ENCODE peak calls at places on chromosomes 12 and 14, in nine cellular contexts. Q is IMR-90, G is foreskin fibroblast, E is GM23338, N is mucosa of descending colon, Z is heart left ventricle, B is HEK293T, A is NCI-H774, V is mammary epithelial cell. D is an unnamed sample.

GRCh38 chr12:116861331-116861730 is 19.9 kb downstream of the HRK start:
- DNase-seq in Q (peak), G (peak), E (no peak), N (peak), Z (peak), B (no peak), A (peak), V (no peak), D (peak)

GRCh38 chr12:131808744-131809371 is 19.3 kb upstream of the MMP17 start:
- DNase-seq in Q (no peak), G (no peak), E (peak), N (peak), Z (peak), B (no peak), A (no peak), V (no peak), D (no peak)

GRCh38 chr12:130422676-130423075 is 85.0 kb downstream of the PIWIL1 start:
- DNase-seq in Q (no peak), G (no peak), E (no peak), N (no peak), Z (no peak), B (no peak), A (no peak), V (no peak), D (no peak)

GRCh38 chr14:67240168-67240932 is 885 bp upstream of the PALS1 start:
- DNase-seq in Q (peak), G (peak), E (peak), N (peak), Z (peak), B (peak), A (no peak), V (peak), D (no peak)

GRCh38 chr12:122886851-122887816 is 8.8 kb downstream of the VPS37B start:
- DNase-seq in Q (peak), G (no peak), E (no peak), N (peak), Z (no peak), B (no peak), A (no peak), V (peak), D (no peak)

GRCh38 chr14:84375235-84375634 is 1154.7 kb upstream of the FLRT2 start:
- DNase-seq in Q (peak), G (no peak), E (no peak), N (no peak), Z (no peak), B (no peak), A (no peak), V (no peak), D (peak)

GRCh38 chr14:24369463-24369862 is 1.5 kb downstream of the NFATC4 start:
- DNase-seq in Q (no peak), G (no peak), E (no peak), N (peak), Z (no peak), B (no peak), A (no peak), V (no peak), D (no peak)

GRCh38 chr14:104353221-104353920 is 215.0 kb downstream of the KIF26A start:
- DNase-seq in Q (no peak), G (no peak), E (no peak), N (peak), Z (no peak), B (no peak), A (no peak), V (no peak), D (no peak)

GRCh38 chr14:31893156-31893813 is 183.8 kb upstream of the ARHGAP5 start:
- DNase-seq in Q (peak), G (no peak), E (peak), N (no peak), Z (peak), B (no peak), A (peak), V (peak), D (no peak)

GRCh38 chr12:51941011-51941561 is 10.4 kb upstream of the ACVR1B start:
- DNase-seq in Q (peak), G (peak), E (peak), N (no peak), Z (no peak), B (no peak), A (no peak), V (no peak), D (no peak)

GRCh38 chr12:95446511-95446910 is 27.4 kb upstream of the METAP2 start:
- DNase-seq in Q (peak), G (peak), E (peak), N (peak), Z (peak), B (no peak), A (no peak), V (no peak), D (no peak)

GRCh38 chr12:85923767-85924331 is 49.8 kb downstream of the NTS start:
- DNase-seq in Q (peak), G (peak), E (peak), N (no peak), Z (no peak), B (no peak), A (peak), V (peak), D (peak)

GRCh38 chr12:53381739-53382630 is 2.0 kb downstream of the SP1 start:
- DNase-seq in Q (peak), G (peak), E (peak), N (peak), Z (peak), B (no peak), A (no peak), V (peak), D (no peak)

GRCh38 chr14:35374273-35374681 is 30.3 kb downstream of the NFKBIA start:
- DNase-seq in Q (peak), G (peak), E (no peak), N (no peak), Z (no peak), B (no peak), A (no peak), V (peak), D (peak)

GRCh38 chr14:92470215-92470614 is 43.4 kb upstream of the RIN3 start:
- DNase-seq in Q (peak), G (peak), E (peak), N (no peak), Z (no peak), B (no peak), A (no peak), V (peak), D (no peak)

GRCh38 chr14:92651106-92651792 is 97.2 kb downstream of the LGMN start:
- DNase-seq in Q (no peak), G (no peak), E (no peak), N (peak), Z (peak), B (no peak), A (no peak), V (no peak), D (no peak)

GRCh38 chr12:13177373-13177772 is 19.2 kb upstream of the EMP1 start:
- DNase-seq in Q (no peak), G (no peak), E (no peak), N (no peak), Z (no peak), B (no peak), A (no peak), V (no peak), D (no peak)

GRCh38 chr14:104865069-104865630 is at the start of gene CEP170B:
- DNase-seq in Q (peak), G (peak), E (peak), N (peak), Z (peak), B (peak), A (peak), V (peak), D (no peak)

GRCh38 chr12:128969480-128970055 is 116.3 kb downstream of the GLT1D1 start:
- DNase-seq in Q (no peak), G (no peak), E (peak), N (no peak), Z (no peak), B (peak), A (peak), V (no peak), D (no peak)

GRCh38 chr14:61695695-61696527 is 598 bp downstream of the HIF1A start:
- DNase-seq in Q (peak), G (no peak), E (peak), N (peak), Z (peak), B (peak), A (peak), V (peak), D (no peak)

GRCh38 chr14:75531660-75532317 is 9.5 kb downstream of the BATF start:
- DNase-seq in Q (no peak), G (peak), E (no peak), N (no peak), Z (no peak), B (no peak), A (no peak), V (no peak), D (no peak)

GRCh38 chr12:118737985-118738540 is 243.3 kb upstream of the SRRM4 start:
- DNase-seq in Q (no peak), G (no peak), E (no peak), N (no peak), Z (no peak), B (no peak), A (no peak), V (no peak), D (no peak)

GRCh38 chr14:58805605-58806358 is 168.0 kb downstream of the DACT1 start:
- DNase-seq in Q (peak), G (no peak), E (no peak), N (no peak), Z (no peak), B (no peak), A (peak), V (no peak), D (peak)

GRCh38 chr12:21925296-21925913 is 15.8 kb downstream of the ABCC9 start:
- DNase-seq in Q (peak), G (no peak), E (no peak), N (no peak), Z (no peak), B (no peak), A (no peak), V (no peak), D (no peak)

GRCh38 chr12:111443586-111443985 is 37.9 kb downstream of the SH2B3 start:
- DNase-seq in Q (peak), G (peak), E (no peak), N (no peak), Z (no peak), B (no peak), A (no peak), V (peak), D (no peak)

GRCh38 chr12:82383930-82384513 is 25.7 kb downstream of the METTL25 start:
- DNase-seq in Q (peak), G (peak), E (peak), N (no peak), Z (no peak), B (peak), A (no peak), V (peak), D (no peak)

GRCh38 chr14:94543450-94544123 is 17.7 kb upstream of the SERPINA4 start:
- DNase-seq in Q (no peak), G (no peak), E (peak), N (no peak), Z (no peak), B (no peak), A (no peak), V (peak), D (no peak)

GRCh38 chr14:64112859-64113258 is 181.3 kb downstream of the ESR2 start:
- DNase-seq in Q (no peak), G (no peak), E (no peak), N (peak), Z (no peak), B (no peak), A (peak), V (no peak), D (no peak)

GRCh38 chr14:101119830-101120571 is 216.5 kb upstream of the RTL1 start:
- DNase-seq in Q (peak), G (no peak), E (peak), N (no peak), Z (peak), B (no peak), A (no peak), V (no peak), D (no peak)

GRCh38 chr12:49632401-49632800 is 9.0 kb downstream of the PRPF40B start:
- DNase-seq in Q (no peak), G (no peak), E (no peak), N (no peak), Z (no peak), B (no peak), A (no peak), V (no peak), D (no peak)